ENCODE peak calls at places on chromosomes 3 and 15, in nine cellular contexts. Q is transverse colon, M is IMR-90, U is GM12892, L is body of pancreas, O is spleen, B is H54, Z is breast epithelium, J is K562. X is an unnamed sample.

GRCh38 chr3:1693145-1693544 is 405.5 kb upstream of the CNTN4 start:
- DNase-seq in B (no peak), L (no peak), J (no peak), O (no peak), U (no peak), Q (no peak), Z (no peak), M (no peak), X (no peak)

GRCh38 chr3:67516496-67516895 is 137.9 kb downstream of the SUCLG2 start:
- DNase-seq in U (no peak), O (no peak), Z (no peak), Q (no peak), B (no peak), J (no peak), M (no peak), L (no peak), X (no peak)

GRCh38 chr15:31158858-31159569 is 57.5 kb upstream of the TRPM1 start:
- DNase-seq in L (peak), Z (no peak), M (no peak), J (no peak), B (no peak), Q (no peak), O (peak), U (no peak), X (no peak)

GRCh38 chr3:29090912-29091597 is 189.8 kb upstream of the RBMS3 start:
- DNase-seq in Q (no peak), J (no peak), L (no peak), U (no peak), O (no peak), M (no peak), Z (no peak), B (no peak), X (no peak)

GRCh38 chr3:130759692-130760338 is 13.2 kb upstream of the PIK3R4 start:
- DNase-seq in B (peak), Q (peak), M (peak), U (peak), J (peak), L (peak), Z (peak), O (no peak), X (peak)

GRCh38 chr3:100400424-100400781 is 486 bp downstream of the TOMM70 start:
- DNase-seq in J (no peak), L (no peak), Q (no peak), B (peak), O (no peak), U (peak), M (peak), Z (no peak), X (peak)

GRCh38 chr3:20072422-20072821 is 32.2 kb downstream of the KAT2B start:
- DNase-seq in L (no peak), U (no peak), Z (no peak), J (no peak), O (no peak), B (no peak), M (no peak), Q (no peak), X (no peak)

GRCh38 chr15:62549345-62549970 is 384.4 kb upstream of the C2CD4B start:
- DNase-seq in O (no peak), Z (no peak), U (no peak), Q (peak), M (peak), L (peak), B (peak), J (peak), X (peak)

GRCh38 chr3:190366145-190366544 is 21.8 kb upstream of the CLDN16 start:
- DNase-seq in L (no peak), B (no peak), Z (no peak), O (no peak), J (no peak), U (no peak), M (no peak), Q (no peak), X (no peak)

GRCh38 chr15:93302080-93302765 is 213.2 kb upstream of the RGMA start:
- DNase-seq in Z (no peak), B (no peak), L (peak), Q (no peak), U (no peak), M (no peak), J (no peak), O (no peak), X (no peak)

GRCh38 chr15:31225356-31225955 is 101.2 kb upstream of the KLF13 start:
- DNase-seq in M (no peak), Q (no peak), U (no peak), L (no peak), O (no peak), Z (no peak), B (no peak), J (no peak), X (no peak)

DNA sequence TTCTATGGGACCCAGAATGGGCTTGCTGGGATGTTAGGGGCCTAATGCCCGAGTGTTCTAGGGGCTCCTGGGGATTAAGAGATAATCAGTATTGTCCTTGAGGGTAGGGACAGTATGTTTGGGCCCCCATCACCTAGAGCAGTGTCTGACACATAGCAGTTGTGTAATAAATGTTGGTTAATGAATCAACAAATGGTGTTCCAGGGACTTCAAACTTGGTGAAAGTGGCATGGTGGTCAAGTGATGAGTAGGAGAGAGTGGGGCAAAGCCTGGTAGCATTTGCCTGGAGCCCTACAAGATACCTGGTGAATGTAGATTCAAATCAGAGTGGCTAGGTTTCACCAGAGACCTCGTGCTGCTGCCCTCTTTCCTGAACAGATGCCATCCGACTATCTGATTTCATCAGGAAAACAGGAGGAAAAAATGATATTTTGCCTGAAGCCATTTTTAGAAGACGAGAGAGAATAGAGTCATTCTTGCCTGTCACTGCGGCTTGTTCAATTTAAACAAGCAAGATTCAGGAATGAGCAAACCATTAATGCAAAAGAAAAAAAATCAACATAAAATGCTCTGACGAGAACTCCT is 117.3 kb downstream of the RPL22L1 start:
- DNase-seq in B (no peak), J (no peak), M (no peak), U (no peak), O (no peak), L (no peak), Z (no peak), Q (no peak), X (no peak)
- TF ChIP-seq POLR2A in B (no peak), J (no peak), M (no peak), U (no peak), O (no peak), L (no peak), Z (no peak), Q (no peak), X (no peak)

GRCh38 chr15:29687939-29688884 is 134.1 kb downstream of the TJP1 start:
- DNase-seq in M (no peak), U (no peak), Q (peak), L (no peak), O (peak), Z (no peak), B (no peak), J (no peak), X (no peak)
- TF ChIP-seq POLR2A in M (no peak), U (no peak), Q (peak), L (no peak), O (no peak), Z (no peak), B (no peak), J (no peak), X (no peak)

DNA sequence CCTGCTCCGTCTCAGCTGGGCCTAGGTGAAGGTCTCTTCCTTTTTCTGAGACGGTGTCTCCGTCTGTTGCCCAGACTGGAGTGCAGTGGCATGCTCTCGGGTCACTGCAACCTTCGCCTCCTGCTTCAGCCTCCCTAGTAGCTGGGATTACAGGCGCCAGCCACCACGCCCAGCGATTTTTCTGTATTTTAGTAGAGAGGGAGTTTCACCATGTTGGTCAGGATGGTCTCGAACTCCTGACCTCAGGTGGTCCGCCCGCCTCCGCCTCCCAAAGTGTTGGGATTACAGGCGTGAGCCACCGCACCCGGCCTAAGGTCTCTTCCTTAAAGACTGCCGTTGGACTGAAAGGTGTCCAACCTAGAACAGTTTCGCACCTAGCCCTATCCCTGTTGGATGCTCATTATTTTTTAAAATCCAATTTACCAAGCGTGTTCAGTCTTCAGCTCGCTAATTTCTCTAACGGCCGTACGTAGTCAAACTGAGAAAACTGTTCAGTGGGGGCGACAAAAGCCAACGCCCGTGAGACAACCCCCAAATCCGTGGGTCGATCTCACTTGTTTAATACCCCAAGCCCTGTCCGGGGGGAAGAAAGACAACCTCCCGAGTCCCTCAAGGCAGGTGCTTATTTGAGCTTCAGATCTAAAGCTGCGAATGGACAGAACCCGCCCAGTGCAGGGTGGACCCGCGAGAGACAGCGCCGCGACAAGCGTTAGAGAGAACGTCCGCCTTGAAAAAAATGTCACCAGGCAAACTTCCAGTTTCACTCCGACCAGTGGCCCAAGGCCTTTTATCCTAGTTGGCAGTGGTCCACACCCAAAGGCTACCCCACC is 986 bp upstream of the OXSR1 start:
- DNase-seq in L (peak), M (no peak), Q (peak), O (peak), B (no peak), J (no peak), U (no peak), Z (no peak), X (no peak)
- TF ChIP-seq POLR2A in L (peak), M (no peak), Q (peak), O (no peak), B (no peak), J (peak), U (no peak), Z (no peak), X (peak)

GRCh38 chr3:52298147-52299098 is 10.8 kb downstream of the GLYCTK start:
- DNase-seq in Q (no peak), B (no peak), Z (no peak), U (no peak), O (no peak), J (peak), M (no peak), L (peak), X (no peak)

GRCh38 chr3:52297242-52298146 is 9.9 kb downstream of the GLYCTK start:
- DNase-seq in Z (no peak), M (no peak), Q (no peak), U (no peak), B (no peak), O (no peak), L (no peak), J (no peak), X (no peak)

GRCh38 chr3:52301042-52301441 is 13.4 kb downstream of the GLYCTK start:
- DNase-seq in B (no peak), Z (no peak), Q (no peak), L (no peak), M (no peak), J (no peak), O (no peak), U (no peak), X (no peak)

GRCh38 chr3:52299247-52299657 is 11.6 kb downstream of the GLYCTK start:
- DNase-seq in Z (no peak), O (no peak), M (no peak), J (no peak), U (no peak), L (no peak), Q (no peak), B (no peak), X (no peak)

GRCh38 chr3:52299815-52300611 is 12.4 kb downstream of the GLYCTK start:
- DNase-seq in Z (no peak), M (peak), O (no peak), J (peak), L (peak), B (peak), Q (no peak), U (no peak), X (peak)
- TF ChIP-seq POLR2A in Z (no peak), M (no peak), O (no peak), J (no peak), L (no peak), B (no peak), Q (no peak), U (no peak), X (peak)

GRCh38 chr3:172101107-172101506 is 61.7 kb downstream of the FNDC3B start:
- DNase-seq in O (no peak), L (no peak), J (no peak), B (no peak), Q (no peak), M (no peak), U (no peak), Z (no peak), X (no peak)

GRCh38 chr3:172102883-172103310 is 63.5 kb downstream of the FNDC3B start:
- DNase-seq in U (no peak), Q (no peak), Z (no peak), L (no peak), O (no peak), J (no peak), M (no peak), B (no peak), X (no peak)

GRCh38 chr3:172103724-172104123 is 64.3 kb downstream of the FNDC3B start:
- DNase-seq in J (no peak), B (no peak), M (peak), Q (no peak), O (no peak), U (no peak), L (no peak), Z (no peak), X (no peak)

GRCh38 chr3:172100482-172100881 is 61.1 kb downstream of the FNDC3B start:
- DNase-seq in B (no peak), J (no peak), M (no peak), U (no peak), L (no peak), Q (no peak), O (no peak), Z (no peak), X (no peak)

DNA sequence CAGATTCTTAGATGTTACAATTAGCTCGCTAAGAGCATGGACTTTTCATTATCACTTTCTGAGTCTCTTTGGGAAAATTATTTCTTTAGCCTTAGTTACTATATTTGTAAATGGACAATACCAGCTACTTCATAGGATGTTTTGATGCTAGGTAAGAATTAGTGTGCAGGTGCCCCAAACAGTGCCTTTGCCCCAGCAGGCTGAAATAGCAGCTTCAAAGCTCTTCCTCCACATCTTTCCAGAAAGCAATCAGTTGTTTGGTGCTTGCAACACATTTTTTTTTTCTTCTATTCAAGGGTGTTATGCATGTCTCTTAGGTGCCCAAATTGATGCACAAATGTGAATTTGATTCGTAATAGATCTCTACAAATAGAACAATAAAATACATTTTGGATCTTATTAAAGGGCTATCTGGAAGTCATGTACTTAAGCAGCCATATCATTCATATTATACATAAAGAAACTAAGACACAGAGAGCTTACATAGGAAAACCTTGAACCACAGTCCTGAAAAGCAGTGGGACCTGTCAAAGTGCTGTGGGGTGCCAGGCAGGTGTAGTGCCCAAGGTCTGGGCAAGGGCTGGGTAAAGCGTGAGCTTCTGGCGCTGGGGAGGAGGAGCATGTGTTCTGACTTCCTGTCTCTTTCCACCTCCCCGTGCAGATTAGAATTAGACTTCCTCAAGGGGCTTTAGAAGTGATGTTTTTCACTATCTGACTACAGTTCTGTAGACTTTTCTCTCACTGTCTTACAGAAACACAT is 62.9 kb downstream of the FNDC3B start:
- DNase-seq in O (peak), M (no peak), Z (no peak), Q (peak), U (no peak), L (peak), B (no peak), J (no peak), X (no peak)
- TF ChIP-seq POLR2A in O (no peak), M (no peak), Z (no peak), Q (no peak), U (no peak), L (no peak), B (no peak), J (no peak), X (no peak)

X was measured in erythroblast.